ENCODE peak calls at places on chromosomes 6 and 20, in seven cellular contexts. One of them, this sample, is unnamed.

GRCh38 chr6:35046098-35046497 is 95.0 kb downstream of the TCP11 start:
- DNase-seq in NCI-H1436 treated with DMSO at 0.1 percent for 48 hours: no peak
- DNase-seq in retina: peak; percentile 61
- DNase-seq in fibroblast of gingiva: no peak
- DNase-seq in EL: no peak
- DNase-seq in NCI-H524: no peak
- DNase-seq in AG04450: no peak
- DNase-seq in this sample: no peak

GRCh38 chr6:121247386-121247785 is 86.9 kb downstream of the TBC1D32 start:
- DNase-seq in fibroblast of gingiva: no peak
- DNase-seq in NCI-H524: no peak
- DNase-seq in retina: no peak
- DNase-seq in EL: peak; percentile 46
- DNase-seq in AG04450: no peak
- DNase-seq in NCI-H1436 treated with DMSO at 0.1 percent for 48 hours: no peak
- DNase-seq in this sample: no peak

GRCh38 chr20:43916073-43916874 is 1.6 kb downstream of the TOX2 start:
- DNase-seq in EL: peak; percentile 40
- DNase-seq in NCI-H1436 treated with DMSO at 0.1 percent for 48 hours: no peak
- DNase-seq in AG04450: no peak
- DNase-seq in retina: no peak
- DNase-seq in NCI-H524: no peak
- DNase-seq in fibroblast of gingiva: peak; percentile 42
- DNase-seq in this sample: peak; percentile 24

GRCh38 chr20:43925215-43925614 is 10.6 kb downstream of the TOX2 start:
- DNase-seq in fibroblast of gingiva: peak; percentile 53
- DNase-seq in retina: no peak
- DNase-seq in EL: peak; percentile 16
- DNase-seq in AG04450: no peak
- DNase-seq in NCI-H524: no peak
- DNase-seq in NCI-H1436 treated with DMSO at 0.1 percent for 48 hours: no peak
- DNase-seq in this sample: no peak

GRCh38 chr6:91081452-91082067 is 494.7 kb upstream of the MAP3K7 start:
- DNase-seq in AG04450: peak; percentile 13
- DNase-seq in EL: peak; percentile 12
- DNase-seq in fibroblast of gingiva: peak; percentile 3
- DNase-seq in retina: peak; percentile 78
- DNase-seq in NCI-H1436 treated with DMSO at 0.1 percent for 48 hours: peak; percentile 39
- DNase-seq in NCI-H524: peak; percentile 72
- DNase-seq in this sample: peak; percentile 66

GRCh38 chr6:72250664-72251063 is 364.3 kb downstream of the RIMS1 start:
- DNase-seq in retina: no peak
- DNase-seq in AG04450: no peak
- DNase-seq in NCI-H524: no peak
- DNase-seq in EL: no peak
- DNase-seq in NCI-H1436 treated with DMSO at 0.1 percent for 48 hours: no peak
- DNase-seq in fibroblast of gingiva: no peak
- DNase-seq in this sample: no peak

GRCh38 chr6:151376440-151376839 is 14.9 kb downstream of the ZBTB2 start:
- DNase-seq in retina: no peak
- DNase-seq in fibroblast of gingiva: no peak
- DNase-seq in AG04450: no peak
- DNase-seq in EL: no peak
- DNase-seq in NCI-H524: no peak
- DNase-seq in NCI-H1436 treated with DMSO at 0.1 percent for 48 hours: no peak
- DNase-seq in this sample: no peak

GRCh38 chr20:49594143-49594928 is 26.4 kb upstream of the PTGIS start:
- DNase-seq in EL: peak; percentile 44
- DNase-seq in NCI-H1436 treated with DMSO at 0.1 percent for 48 hours: no peak
- DNase-seq in retina: no peak
- DNase-seq in fibroblast of gingiva: peak; percentile 99
- DNase-seq in NCI-H524: peak; percentile 59
- DNase-seq in AG04450: peak; percentile 69
- DNase-seq in this sample: peak; percentile 13

This sample was measured in dermis blood vessel endothelial cell.